ENCODE peak calls at places on chromosomes 6 and 20, in six cellular contexts. X, V, H, Y, U and T are unnamed samples.

GRCh38 chr20:47354710-47355488 is 1.6 kb downstream of the ZMYND8 start:
- DNase-seq in X (no peak), V (no peak), H (no peak), Y (peak; percentile 44), U (peak; percentile 70), T (peak; percentile 69)

GRCh38 chr6:106117579-106117978 is 31.4 kb downstream of the PRDM1 start:
- DNase-seq in X (no peak), V (no peak), H (no peak), Y (no peak), U (no peak), T (no peak)

GRCh38 chr6:30763618-30764489 is 19.5 kb upstream of the IER3 start:
- DNase-seq in X (no peak), V (no peak), H (peak; percentile 72), Y (peak; percentile 39), U (no peak), T (peak; percentile 88)

GRCh38 chr6:39801456-39802251 is 9.5 kb downstream of the DAAM2 start:
- DNase-seq in X (no peak), V (no peak), H (peak; percentile 25), Y (no peak), U (no peak), T (no peak)

GRCh38 chr6:139981810-139982550 is 607.5 kb upstream of the CITED2 start:
- DNase-seq in X (peak; percentile 61), V (no peak), H (peak; percentile 71), Y (peak; percentile 53), U (peak; percentile 74), T (no peak)

GRCh38 chr20:44028868-44029847 is 114.5 kb downstream of the TOX2 start:
- DNase-seq in X (no peak), V (no peak), H (no peak), Y (no peak), U (no peak), T (no peak)

GRCh38 chr20:56518126-56518525 is 6.4 kb upstream of the FAM209A start:
- DNase-seq in X (no peak), V (no peak), H (no peak), Y (no peak), U (no peak), T (no peak)

GRCh38 chr6:38307730-38308129 is 332.0 kb downstream of the BTBD9 start:
- DNase-seq in X (no peak), V (no peak), H (no peak), Y (peak; percentile 5), U (no peak), T (no peak)

GRCh38 chr6:45163952-45164766 is 164.0 kb upstream of the RUNX2 start:
- DNase-seq in X (no peak), V (no peak), H (no peak), Y (peak; percentile 6), U (peak; percentile 14), T (no peak)

GRCh38 chr20:34862724-34863123 is 9.9 kb downstream of the GGT7 start:
- DNase-seq in X (no peak), V (no peak), H (no peak), Y (no peak), U (no peak), T (no peak)

GRCh38 chr20:46057856-46058655 is 29.0 kb downstream of the SLC12A5 start:
- DNase-seq in X (peak; percentile 93), V (no peak), H (peak; percentile 80), Y (peak; percentile 76), U (no peak), T (no peak)

GRCh38 chr6:132872923-132873322 is 58.6 kb downstream of the RPS12 start:
- DNase-seq in X (no peak), V (peak; percentile 60), H (no peak), Y (no peak), U (no peak), T (no peak)

GRCh38 chr6:7165002-7165735 is 57.4 kb downstream of the RREB1 start:
- DNase-seq in X (no peak), V (no peak), H (no peak), Y (no peak), U (no peak), T (no peak)

GRCh38 chr6:24882835-24883555 is 52.8 kb downstream of the RIPOR2 start:
- DNase-seq in X (no peak), V (no peak), H (no peak), Y (no peak), U (no peak), T (no peak)

GRCh38 chr20:58482416-58482815 is 32.8 kb downstream of the APCDD1L start:
- DNase-seq in X (no peak), V (no peak), H (no peak), Y (peak; percentile 19), U (no peak), T (no peak)

GRCh38 chr6:160791459-160791858 is 89.4 kb downstream of the PLG start:
- DNase-seq in X (no peak), V (peak; percentile 82), H (no peak), Y (no peak), U (peak; percentile 17), T (no peak)

GRCh38 chr6:87918461-87918941 is 129.1 kb upstream of the SPACA1 start:
- DNase-seq in X (peak; percentile 4), V (peak; percentile 73), H (no peak), Y (peak; percentile 7), U (no peak), T (no peak)

GRCh38 chr6:7681449-7681848 is 44.5 kb upstream of the BMP6 start:
- DNase-seq in X (no peak), V (no peak), H (no peak), Y (no peak), U (no peak), T (no peak)

GRCh38 chr6:89144358-89145041 is 1.4 kb upstream of the PM20D2 start:
- DNase-seq in X (no peak), V (no peak), H (no peak), Y (no peak), U (peak; percentile 44), T (no peak)

GRCh38 chr6:142816024-142816423 is 129.0 kb downstream of the HIVEP2 start:
- DNase-seq in X (no peak), V (no peak), H (no peak), Y (no peak), U (no peak), T (no peak)

GRCh38 chr20:10427060-10427692 is 6.8 kb downstream of the MKKS start:
- DNase-seq in X (peak; percentile 74), V (peak; percentile 57), H (peak; percentile 61), Y (peak; percentile 86), U (peak; percentile 67), T (peak; percentile 56)

GRCh38 chr6:80767808-80768207 is 661.3 kb downstream of the BCKDHB start:
- DNase-seq in X (peak; percentile 20), V (no peak), H (no peak), Y (peak; percentile 93), U (peak; percentile 75), T (no peak)

GRCh38 chr20:1934162-1934561 is 39.0 kb downstream of the SIRPA start:
- DNase-seq in X (no peak), V (no peak), H (no peak), Y (peak; percentile 95), U (no peak), T (no peak)

GRCh38 chr6:116246089-116246488 is 7.8 kb downstream of the TSPYL4 start:
- DNase-seq in X (no peak), V (no peak), H (no peak), Y (peak; percentile 67), U (no peak), T (no peak)

GRCh38 chr20:44576297-44576696 is 6.1 kb upstream of the PKIG start:
- DNase-seq in X (peak; percentile 40), V (no peak), H (no peak), Y (peak; percentile 48), U (peak; percentile 65), T (peak; percentile 42)

GRCh38 chr6:167571550-167571949 is 246.7 kb downstream of the TTLL2 start:
- DNase-seq in X (no peak), V (no peak), H (no peak), Y (no peak), U (no peak), T (no peak)

GRCh38 chr20:45857836-45858250 is 429 bp downstream of the ZSWIM3 start:
- DNase-seq in X (peak; percentile 76), V (peak; percentile 43), H (peak; percentile 44), Y (peak; percentile 37), U (no peak), T (no peak)

GRCh38 chr6:149059557-149059956 is 258.0 kb upstream of the TAB2 start:
- DNase-seq in X (no peak), V (no peak), H (no peak), Y (no peak), U (no peak), T (no peak)

GRCh38 chr20:20528896-20529295 is 161.0 kb downstream of the INSM1 start:
- DNase-seq in X (no peak), V (no peak), H (no peak), Y (no peak), U (no peak), T (no peak)

GRCh38 chr6:33339193-33339592 is 21.6 kb upstream of the ZBTB22 start:
- DNase-seq in X (no peak), V (no peak), H (no peak), Y (no peak), U (no peak), T (no peak)

GRCh38 chr6:30357678-30358339 is 12.9 kb downstream of the RPP21 start:
- DNase-seq in X (peak; percentile 96), V (peak; percentile 57), H (peak; percentile 89), Y (peak; percentile 82), U (peak; percentile 77), T (no peak)

GRCh38 chr20:62327726-62328495 is 25.1 kb downstream of the ADRM1 start:
- DNase-seq in X (no peak), V (no peak), H (no peak), Y (no peak), U (no peak), T (no peak)

GRCh38 chr20:61135966-61136365 is 116.1 kb upstream of the CDH4 start:
- DNase-seq in X (no peak), V (no peak), H (peak; percentile 84), Y (no peak), U (no peak), T (no peak)

GRCh38 chr6:52013035-52013434 is 74.4 kb downstream of the PKHD1 start:
- DNase-seq in X (no peak), V (no peak), H (no peak), Y (peak; percentile 14), U (peak; percentile 85), T (no peak)

GRCh38 chr6:33061987-33062386 is 11.5 kb downstream of the HLA-DPA1 start:
- DNase-seq in X (no peak), V (peak; percentile 81), H (no peak), Y (no peak), U (peak; percentile 24), T (peak; percentile 52)

GRCh38 chr20:53929974-53930650 is 140.3 kb downstream of the BCAS1 start:
- DNase-seq in X (no peak), V (peak; percentile 81), H (no peak), Y (no peak), U (no peak), T (no peak)
- H3F3A ChIP-seq in X (no peaks in the 10 kb centered on the region), V (peaks cover 48% of the 10 kb centered on the region), H (peaks cover 6% of the 10 kb centered on the region), Y (peaks cover 46% of the 10 kb centered on the region), U (no peaks in the 10 kb centered on the region), T (peaks cover 43% of the 10 kb centered on the region)

GRCh38 chr6:73520688-73521350 is at the start of gene EEF1A1:
- DNase-seq in X (peak; percentile 100), V (peak; percentile 99), H (peak; percentile 100), Y (peak; percentile 100), U (peak; percentile 98), T (peak; percentile 99)
- TF ChIP-seq EZH2 in X (no peak), V (no peak), H (no peak), Y (no peak), U (no peak), T (no peak)

GRCh38 chr6:110551088-110551487 is 74.7 kb upstream of the SLC22A16 start:
- DNase-seq in X (no peak), V (no peak), H (no peak), Y (no peak), U (no peak), T (no peak)
- H3K27ac ChIP-seq in X (no peak overlapping the region), V (no peak overlapping the region), H (no peak overlapping the region), Y (no peak overlapping the region), U (no peak overlapping the region), T (no peak overlapping the region)

GRCh38 chr6:43331470-43331869 is 22.8 kb upstream of the CRIP3 start:
- DNase-seq in X (no peak), V (no peak), H (no peak), Y (no peak), U (no peak), T (no peak)
- H3F3A ChIP-seq in X (no peaks in the 10 kb centered on the region), V (no peaks in the 10 kb centered on the region), H (peaks cover 10% of the 10 kb centered on the region), Y (no peaks in the 10 kb centered on the region), U (no peaks in the 10 kb centered on the region), T (no peaks in the 10 kb centered on the region)